ENCODE peak calls at places on chromosomes 2 and 18, in four cellular contexts. C, N, V and O are unnamed samples.
A peak's percentile ranks its signal among the peaks of the same experiment; 100 is the strongest.

GRCh38 chr2:75007819-75008218 is 49.4 kb downstream of the POLE4 start:
- DNase-seq in N (no peak), V (no peak), C (no peak), O (no peak)

GRCh38 chr18:45274026-45274425 is 341.2 kb upstream of the SLC14A2 start:
- DNase-seq in V (no peak), N (no peak), C (no peak), O (no peak)

GRCh38 chr2:149002891-149003740 is 35.4 kb upstream of the LYPD6B start:
- DNase-seq in C (no peak), N (no peak), V (no peak), O (no peak)

GRCh38 chr2:133490412-133490958 is 77.8 kb downstream of the NCKAP5 start:
- DNase-seq in C (no peak), V (no peak), N (no peak), O (no peak)

GRCh38 chr2:54396107-54396506 is 60.0 kb upstream of the SPTBN1 start:
- DNase-seq in V (no peak), C (no peak), N (no peak), O (no peak)

GRCh38 chr18:49111191-49111988 is 160.6 kb upstream of the SMAD7 start:
- DNase-seq in N (no peak), V (peak; percentile 20), C (no peak), O (no peak)

GRCh38 chr2:74374509-74375205 is 5.5 kb downstream of the DCTN1 start:
- DNase-seq in N (peak; percentile 93), C (no peak), V (no peak), O (peak; percentile 87)

GRCh38 chr2:98569197-98569793 is 39.0 kb downstream of the COA5 start:
- DNase-seq in V (peak; percentile 41), N (peak; percentile 85), C (peak; percentile 51), O (peak; percentile 88)

GRCh38 chr2:226649871-226650660 is 149.6 kb downstream of the IRS1 start:
- DNase-seq in V (peak; percentile 90), N (no peak), C (peak; percentile 31), O (peak; percentile 50)

GRCh38 chr2:212609499-212609898 is 70.9 kb upstream of the ERBB4 start:
- DNase-seq in V (no peak), C (no peak), N (no peak), O (no peak)

GRCh38 chr18:11989966-11990380 is 8.7 kb downstream of the IMPA2 start:
- DNase-seq in C (no peak), N (no peak), V (no peak), O (peak; percentile 21)

GRCh38 chr18:7577706-7578105 is 10.6 kb downstream of the PTPRM start:
- DNase-seq in V (peak; percentile 66), C (no peak), N (no peak), O (peak; percentile 74)

GRCh38 chr2:79876430-79876829 is 363.6 kb downstream of the CTNNA2 start:
- DNase-seq in N (no peak), C (no peak), V (peak; percentile 15), O (no peak)

GRCh38 chr2:33498291-33498956 is 22.0 kb downstream of the RASGRP3 start:
- DNase-seq in N (no peak), C (no peak), V (no peak), O (no peak)

GRCh38 chr2:59584958-59585357 is 968.5 kb downstream of the BCL11A start:
- DNase-seq in C (no peak), V (peak; percentile 6), N (no peak), O (peak; percentile 69)

GRCh38 chr2:45643543-45644542 is 7.6 kb upstream of the PRKCE start:
- DNase-seq in V (peak; percentile 27), C (peak; percentile 90), N (peak; percentile 89), O (peak; percentile 75)

GRCh38 chr2:142822190-142822589 is 55.3 kb upstream of the KYNU start:
- DNase-seq in C (no peak), V (no peak), N (no peak), O (no peak)

GRCh38 chr2:69628325-69629038 is 15.1 kb downstream of the AAK1 start:
- DNase-seq in N (no peak), C (no peak), V (no peak), O (no peak)

GRCh38 chr2:72150961-72151356 is 3.3 kb upstream of the CYP26B1 start:
- DNase-seq in C (no peak), V (no peak), N (no peak), O (no peak)

GRCh38 chr2:224870341-224870740 is 154.2 kb upstream of the CCDC195 start:
- DNase-seq in V (no peak), C (no peak), N (no peak), O (no peak)

GRCh38 chr18:39521164-39521563 is 1955.6 kb upstream of the CELF4 start:
- DNase-seq in V (peak; percentile 45), C (no peak), N (no peak), O (no peak)

GRCh38 chr2:66496680-66497420 is 61.9 kb downstream of the MEIS1 start:
- DNase-seq in C (no peak), V (no peak), N (no peak), O (no peak)

GRCh38 chr2:66497706-66498596 is 63.0 kb downstream of the MEIS1 start:
- DNase-seq in V (no peak), N (no peak), C (no peak), O (no peak)

GRCh38 chr2:66495788-66496640 is 61.1 kb downstream of the MEIS1 start:
- DNase-seq in V (peak; percentile 46), C (peak; percentile 47), N (peak; percentile 61), O (peak; percentile 35)

GRCh38 chr2:66498597-66498910 is 63.6 kb downstream of the MEIS1 start:
- DNase-seq in C (no peak), N (no peak), V (no peak), O (no peak)

DNA sequence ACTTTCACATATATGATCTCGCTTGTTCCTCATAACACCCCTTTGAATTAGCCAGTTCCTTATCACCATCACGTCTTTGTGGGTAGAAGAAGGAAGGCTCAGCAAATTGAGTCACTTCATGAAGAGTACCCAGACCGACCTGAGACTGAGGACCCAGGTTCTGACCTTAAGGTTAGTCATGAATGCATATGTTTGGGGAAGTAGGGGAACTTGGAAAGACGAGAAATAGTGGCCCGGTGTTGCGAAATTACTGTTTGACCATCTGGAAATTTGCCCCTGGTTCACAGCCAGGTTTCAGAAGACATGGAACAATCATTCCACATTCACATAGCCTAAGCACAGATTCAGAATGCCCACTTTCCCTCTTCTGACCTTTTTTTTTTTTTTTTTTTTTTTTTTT is 59.8 kb downstream of the MEIS1 start:
- DNase-seq in N (no peak), V (peak; percentile 16), C (no peak), O (no peak)
- TF ChIP-seq NR3C1 in N (no peak), V (no peak), C (no peak), O (no peak)

GRCh38 chr2:125224830-125225229 is 1199.7 kb downstream of the CNTNAP5 start:
- DNase-seq in N (no peak), V (no peak), C (no peak), O (peak; percentile 10)
- TF ChIP-seq NR3C1 in N (no peak), V (no peak), C (no peak), O (no peak)

DNA sequence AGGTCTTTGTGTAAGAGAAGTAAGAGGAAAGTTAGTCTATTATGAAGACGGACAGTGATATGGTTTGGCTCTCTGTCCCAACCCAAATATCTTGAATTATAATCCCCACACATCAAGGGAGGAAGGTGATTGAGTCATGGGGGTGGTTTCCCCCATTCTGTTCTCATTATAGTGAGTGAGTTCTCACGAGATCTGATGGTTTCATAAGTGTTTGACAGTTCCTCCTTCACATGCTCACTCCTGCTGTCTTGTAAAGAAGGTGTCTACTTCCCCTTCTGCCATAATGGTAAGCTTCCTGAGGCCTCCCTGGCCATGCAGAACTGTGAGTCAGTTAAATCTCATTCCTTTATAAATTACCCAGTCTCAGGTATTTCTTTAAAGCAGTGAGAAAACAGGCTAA is 67.6 kb downstream of the NEURL3 start:
- DNase-seq in C (no peak), N (no peak), V (no peak), O (no peak)
- TF ChIP-seq NR3C1 in C (no peak), N (no peak), V (no peak), O (no peak)

GRCh38 chr2:200741468-200742202 is 70.1 kb upstream of the BZW1 start:
- DNase-seq in V (peak; percentile 87), N (no peak), C (no peak), O (no peak)
- TF ChIP-seq NR3C1 in V (no peak), N (no peak), C (no peak), O (no peak)

DNA sequence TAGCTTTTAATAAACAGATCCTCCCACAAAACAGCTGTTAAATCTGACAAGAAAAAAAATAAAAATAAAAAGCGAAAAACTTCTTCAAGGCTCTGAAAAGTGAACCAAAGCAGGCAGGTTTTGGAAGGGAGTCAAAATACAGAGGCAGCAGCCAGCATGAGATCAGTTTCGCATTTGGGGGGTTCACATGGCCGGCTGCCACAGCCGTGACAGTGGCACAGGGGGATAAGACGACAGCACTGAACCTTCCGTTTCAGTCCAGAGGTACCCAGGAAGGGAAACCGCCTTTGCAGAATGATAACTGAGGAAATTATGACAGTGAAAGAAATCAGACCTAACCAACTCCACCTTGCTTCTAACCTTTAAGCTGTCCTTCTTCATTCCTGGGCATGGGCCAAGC is 196.7 kb upstream of the PID1 start:
- DNase-seq in N (no peak), V (no peak), C (no peak), O (no peak)
- TF ChIP-seq NR3C1 in N (no peak), V (no peak), C (no peak), O (no peak)

GRCh38 chr18:35050638-35051287 is 9.6 kb downstream of the MAPRE2 start:
- DNase-seq in V (no peak), C (no peak), N (no peak), O (no peak)

GRCh38 chr18:35049111-35050003 is 8.1 kb downstream of the MAPRE2 start:
- DNase-seq in C (no peak), V (no peak), N (no peak), O (no peak)

GRCh38 chr18:35050004-35050623 is 8.9 kb downstream of the MAPRE2 start:
- DNase-seq in C (no peak), V (no peak), N (no peak), O (no peak)

GRCh38 chr18:35054401-35054800 is 13.2 kb downstream of the MAPRE2 start:
- DNase-seq in V (no peak), C (no peak), N (no peak), O (no peak)

DNA sequence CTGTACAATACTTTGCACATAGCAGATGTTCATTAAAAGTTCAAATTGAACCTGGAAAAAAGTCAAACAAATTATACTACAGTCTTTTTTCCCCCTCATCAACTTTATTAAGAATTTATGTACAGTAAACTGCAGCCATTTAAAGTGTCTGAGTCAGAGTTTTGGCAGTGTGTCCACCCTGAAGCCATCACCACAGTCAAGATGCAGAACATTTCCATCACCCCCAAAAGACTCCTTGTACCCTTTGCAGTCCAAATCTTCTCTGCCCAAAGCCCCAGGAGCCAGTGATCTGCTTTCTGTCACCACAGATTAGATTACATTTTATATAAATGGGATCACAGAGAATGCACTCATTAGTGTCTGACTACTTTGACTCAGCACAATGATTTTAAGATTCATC is 10.8 kb downstream of the MAPRE2 start:
- DNase-seq in N (no peak), C (no peak), V (no peak), O (no peak)
- TF ChIP-seq NR3C1 in N (no peak), C (no peak), V (no peak), O (no peak)